ENCODE peak calls at places on chromosomes 13 and 19, in seven cellular contexts. M is adrenal gland, G is brain microvascular endothelial cell, D is mammary epithelial cell, T is thoracic aorta, Z is lower lobe of right lung, B is PC-9. P is an unnamed sample.

GRCh38 chr13:21344662-21345176 is 114.4 kb downstream of the ZDHHC20 start:
- DNase-seq in D (no peak), M (no peak), G (no peak), B (no peak), Z (no peak), T (no peak), P (no peak)

GRCh38 chr19:511101-511841 is 4.0 kb downstream of the TPGS1 start:
- DNase-seq in Z (no peak), B (no peak), D (peak), M (no peak), T (no peak), G (no peak), P (peak)

GRCh38 chr19:8517551-8518442 is 3.8 kb upstream of the ZNF414 start:
- DNase-seq in M (peak), G (no peak), D (no peak), T (no peak), B (no peak), Z (no peak), P (no peak)

GRCh38 chr13:43127827-43128226 is 104.4 kb downstream of the DNAJC15 start:
- DNase-seq in M (no peak), B (no peak), T (no peak), G (peak), D (no peak), Z (no peak), P (no peak)

GRCh38 chr19:19185853-19186728 is 5.9 kb downstream of the BORCS8 start:
- DNase-seq in T (no peak), Z (no peak), G (no peak), M (peak), D (peak), B (peak), P (no peak)

GRCh38 chr13:25489238-25489637 is 117.5 kb downstream of the ATP8A2 start:
- DNase-seq in B (no peak), T (no peak), D (no peak), Z (no peak), G (no peak), M (no peak), P (no peak)

GRCh38 chr13:75050419-75051066 is 431.4 kb downstream of the TBC1D4 start:
- DNase-seq in T (no peak), M (no peak), G (peak), B (no peak), Z (no peak), D (no peak), P (no peak)

GRCh38 chr13:27953671-27954405 is 15.3 kb downstream of the CDX2 start:
- DNase-seq in T (no peak), B (no peak), M (peak), Z (peak), D (peak), G (peak), P (peak)

GRCh38 chr13:27583645-27584044 is 36.7 kb downstream of the LNX2 start:
- DNase-seq in D (no peak), B (no peak), M (no peak), T (no peak), Z (no peak), G (peak), P (no peak)

GRCh38 chr19:50312967-50313811 is 16.0 kb downstream of the KCNC3 start:
- DNase-seq in B (no peak), D (no peak), Z (no peak), G (no peak), T (no peak), M (no peak), P (no peak)

GRCh38 chr13:39600766-39601165 is 2.2 kb downstream of the LHFPL6 start:
- DNase-seq in G (peak), Z (no peak), D (no peak), T (peak), B (no peak), M (no peak), P (no peak)

GRCh38 chr13:105918842-105919741 is 616.4 kb downstream of the EFNB2 start:
- DNase-seq in G (peak), B (peak), M (peak), Z (no peak), T (no peak), D (peak), P (no peak)

GRCh38 chr13:60583196-60583908 is 186.3 kb downstream of the TDRD3 start:
- DNase-seq in Z (no peak), B (no peak), T (no peak), G (peak), D (no peak), M (no peak), P (no peak)

GRCh38 chr19:54507824-54508223 is 5.2 kb downstream of the LAIR2 start:
- DNase-seq in D (no peak), T (no peak), B (peak), M (no peak), G (no peak), Z (no peak), P (no peak)

GRCh38 chr13:111904701-111905608 is 162.0 kb upstream of the SOX1 start:
- DNase-seq in T (no peak), Z (no peak), G (no peak), M (no peak), D (no peak), B (no peak), P (no peak)

GRCh38 chr19:4432918-4433506 is 24.6 kb downstream of the UBXN6 start:
- DNase-seq in T (no peak), B (no peak), D (no peak), Z (no peak), G (no peak), M (no peak), P (no peak)

GRCh38 chr19:45827459-45828093 is 12.5 kb upstream of the RSPH6A start:
- DNase-seq in D (no peak), G (no peak), M (no peak), B (no peak), Z (no peak), T (no peak), P (peak)

GRCh38 chr13:21637296-21637695 is 33.3 kb upstream of the MICU2 start:
- DNase-seq in Z (peak), M (peak), B (peak), D (peak), G (peak), T (no peak), P (no peak)

GRCh38 chr13:106213028-106213427 is 322.4 kb downstream of the EFNB2 start:
- DNase-seq in T (no peak), B (no peak), Z (no peak), D (no peak), G (no peak), M (no peak), P (no peak)

GRCh38 chr13:93775507-93776108 is 549.0 kb downstream of the GPC6 start:
- DNase-seq in M (no peak), G (peak), T (no peak), D (no peak), B (no peak), Z (no peak), P (no peak)

GRCh38 chr19:50501186-50501567 is 9.8 kb downstream of the JOSD2 start:
- DNase-seq in B (no peak), M (no peak), Z (peak), G (no peak), T (no peak), D (no peak), P (no peak)

GRCh38 chr13:36850790-36851438 is 31.9 kb downstream of the RFXAP start:
- DNase-seq in Z (no peak), B (no peak), M (no peak), D (no peak), G (no peak), T (no peak), P (no peak)

GRCh38 chr19:6273701-6274601 is 5.8 kb downstream of the MLLT1 start:
- DNase-seq in Z (peak), T (peak), M (peak), D (peak), G (peak), B (no peak), P (peak)

GRCh38 chr19:29967623-29968022 is 25.6 kb downstream of the URI1 start:
- DNase-seq in G (peak), Z (no peak), B (no peak), M (peak), T (no peak), D (no peak), P (no peak)

GRCh38 chr19:10773969-10774368 is 56.1 kb downstream of the DNM2 start:
- DNase-seq in D (peak), T (no peak), M (no peak), B (peak), Z (no peak), G (no peak), P (no peak)

GRCh38 chr13:67855837-67856238 is 625.7 kb upstream of the PCDH9 start:
- DNase-seq in G (no peak), M (no peak), Z (no peak), T (no peak), B (no peak), D (no peak), P (no peak)

DNA sequence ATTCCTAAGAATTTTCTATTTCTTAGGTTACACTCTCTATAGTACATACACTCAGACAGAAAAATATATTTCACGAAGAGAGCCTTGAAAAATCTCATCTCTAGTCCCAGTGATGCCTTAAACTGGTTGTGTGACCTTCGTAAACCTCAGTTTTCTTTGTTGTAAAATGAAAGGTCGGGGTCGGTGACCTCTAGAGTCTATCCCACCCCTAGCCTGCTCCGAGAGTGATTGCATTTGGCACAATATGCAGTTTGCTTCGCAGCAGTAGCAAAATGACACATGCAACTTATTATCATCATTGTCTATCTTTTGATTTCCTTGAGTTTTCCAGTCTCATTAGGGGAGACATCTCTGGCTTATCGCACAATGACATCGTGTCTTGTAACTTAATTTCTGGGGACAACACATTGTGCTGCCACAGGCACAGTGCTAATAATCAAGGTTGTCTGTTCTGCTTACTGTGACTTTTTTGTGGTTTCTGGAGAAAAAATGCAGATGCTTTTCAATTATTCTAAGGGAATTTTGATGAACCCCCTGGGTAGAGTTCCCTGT is 115.0 kb downstream of the GGACT start:
- DNase-seq in G (no peak), B (no peak), T (no peak), D (no peak), M (no peak), Z (no peak), P (no peak)
- H3K4me3 ChIP-seq in G (no peak), B (no peak), T (no peak), D (no peak), M (no peak), Z (no peak), P (no peak)

DNA sequence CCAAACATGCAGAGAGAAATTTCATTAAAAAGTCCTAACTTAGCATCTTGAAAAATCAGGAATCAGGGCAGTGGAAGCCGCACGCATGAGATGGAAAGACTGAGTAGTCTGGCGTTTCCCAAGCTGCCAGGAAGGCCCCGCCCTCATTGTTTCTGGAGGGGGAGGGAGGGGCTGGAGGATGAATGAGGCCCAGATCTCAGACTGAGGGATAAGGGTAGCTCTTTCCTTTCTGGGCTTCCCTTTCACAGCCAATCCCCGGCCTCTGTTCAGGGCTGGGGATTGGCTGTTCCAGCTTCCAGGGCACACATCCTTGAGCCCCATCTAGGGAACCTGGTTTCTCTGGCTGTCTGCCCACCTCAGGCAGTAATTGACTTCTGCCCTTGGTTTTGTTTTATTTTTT is 7.3 kb downstream of the C19orf53 start:
- DNase-seq in B (no peak), M (peak), T (peak), G (peak), Z (peak), D (peak), P (no peak)
- H3K27ac ChIP-seq in B (no peak), M (no peak), T (peak), G (peak), Z (peak), D (no peak), P (peak)

GRCh38 chr13:85266771-85267170 is 532.4 kb downstream of the SLITRK6 start:
- DNase-seq in M (no peak), B (no peak), D (no peak), T (no peak), G (peak), Z (no peak), P (no peak)
- H3K4me3 ChIP-seq in M (no peak), B (no peak), D (no peak), T (no peak), G (no peak), Z (no peak), P (no peak)

DNA sequence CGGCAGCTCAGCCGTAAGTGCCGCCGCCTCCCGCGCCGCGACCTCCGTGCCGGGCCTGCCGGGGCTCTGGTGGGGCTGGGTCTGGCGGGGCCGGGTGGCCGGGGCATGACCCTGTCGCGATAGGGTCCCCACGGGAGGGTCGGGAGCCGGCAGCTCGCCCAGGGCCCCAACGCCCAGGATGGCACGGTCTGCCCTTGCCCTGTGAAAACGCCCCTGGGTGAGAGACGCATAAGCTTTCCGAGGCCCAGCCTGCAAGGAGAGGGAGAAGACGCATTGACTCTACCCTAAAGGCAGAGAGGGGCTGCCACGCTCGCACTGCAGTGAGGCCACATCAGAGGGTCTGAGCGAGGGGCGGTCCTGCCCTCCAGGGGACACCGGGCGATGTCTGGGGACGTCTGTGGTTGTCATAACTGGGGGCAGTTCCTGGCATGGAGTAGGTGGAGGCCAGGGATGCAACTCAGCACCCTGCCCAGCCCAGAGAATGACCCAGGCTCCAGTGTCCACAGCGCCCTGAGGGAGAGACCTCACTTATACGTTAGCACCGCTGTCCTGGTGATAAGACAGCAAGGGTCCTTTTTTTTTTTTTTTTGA is 539 bp downstream of the ZNF554 start:
- DNase-seq in G (no peak), T (no peak), B (no peak), Z (peak), M (no peak), D (no peak), P (peak)
- H3K27ac ChIP-seq in G (no peak), T (no peak), B (no peak), Z (peak), M (no peak), D (peak), P (peak)

DNA sequence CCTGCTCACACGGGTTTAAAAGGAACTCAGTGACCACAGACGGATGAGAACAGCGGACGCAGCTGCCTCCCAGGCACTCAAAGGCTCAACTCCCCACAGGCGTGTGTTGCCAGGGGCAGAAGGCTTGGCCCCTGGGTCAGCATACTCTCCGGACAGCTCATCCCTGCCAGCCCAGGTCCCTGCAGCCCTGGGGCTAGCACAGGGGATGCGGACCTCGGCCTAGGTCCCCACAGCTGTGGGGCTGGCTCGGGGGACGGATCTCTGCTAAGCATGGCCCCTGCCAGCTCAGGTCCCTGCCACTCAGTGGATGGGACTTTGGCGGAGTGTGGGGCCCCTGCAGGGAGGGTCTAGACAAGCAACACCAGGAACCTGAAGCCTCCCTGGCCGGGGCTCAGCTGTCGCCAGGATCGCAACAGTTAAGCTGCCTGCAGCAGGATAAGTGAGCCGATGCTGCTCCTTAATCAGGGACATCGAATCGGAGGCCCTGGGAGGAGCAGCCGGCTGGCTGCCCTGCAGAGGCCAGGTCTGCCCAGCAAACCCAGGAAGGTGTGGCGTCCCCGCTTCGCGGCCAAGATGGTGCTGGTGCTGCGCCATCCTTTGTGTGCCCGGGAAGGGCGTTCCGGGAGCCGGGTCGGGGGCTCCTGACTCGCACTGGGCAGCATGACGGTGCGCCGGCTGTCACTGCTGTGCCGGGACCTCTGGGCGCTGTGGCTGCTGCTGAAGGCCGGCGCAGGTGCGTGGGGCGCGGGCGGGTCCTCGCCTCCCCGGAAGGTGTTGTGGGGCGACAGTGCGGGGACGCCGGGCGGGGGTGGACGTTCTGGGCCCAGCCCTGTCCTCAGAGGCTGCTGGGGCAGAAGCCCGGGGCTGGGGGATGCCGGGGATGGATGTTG is 32.5 kb downstream of the MCF2L start:
- DNase-seq in T (no peak), G (peak), B (peak), D (no peak), M (peak), Z (peak), P (peak)
- H3K4me3 ChIP-seq in T (peak), G (no peak), B (peak), D (no peak), M (no peak), Z (peak), P (peak)

GRCh38 chr19:31073485-31074221 is 275.6 kb downstream of the TSHZ3 start:
- DNase-seq in T (no peak), G (no peak), D (no peak), B (no peak), M (no peak), Z (no peak), P (no peak)

GRCh38 chr19:31070126-31070525 is 279.1 kb downstream of the TSHZ3 start:
- DNase-seq in T (no peak), M (no peak), Z (no peak), D (no peak), G (no peak), B (no peak), P (no peak)

GRCh38 chr19:31071157-31071855 is 277.9 kb downstream of the TSHZ3 start:
- DNase-seq in M (no peak), D (no peak), T (no peak), Z (no peak), G (no peak), B (no peak), P (no peak)

GRCh38 chr19:31068268-31068667 is 281.0 kb downstream of the TSHZ3 start:
- DNase-seq in B (no peak), D (no peak), G (no peak), T (no peak), Z (no peak), M (no peak), P (no peak)

GRCh38 chr19:31070676-31071075 is 278.6 kb downstream of the TSHZ3 start:
- DNase-seq in Z (no peak), G (no peak), B (no peak), T (no peak), D (no peak), M (no peak), P (no peak)
- H3K27ac ChIP-seq in Z (no peak), G (no peak), B (no peak), T (no peak), D (no peak), M (no peak), P (no peak)

GRCh38 chr19:48992571-48993174 is 436 bp downstream of the GYS1 start:
- DNase-seq in B (no peak), G (no peak), Z (no peak), T (no peak), M (peak), D (no peak), P (peak)
- H3K4me3 ChIP-seq in B (peak), G (peak), Z (peak), T (peak), M (peak), D (peak), P (peak)

P was measured in pancreas.